ENCODE peak calls at places on chromosomes 5 and 9, in ten cellular contexts. Q, L, N, Y, B, E, S, X, Z and I are unnamed samples.

GRCh38 chr5:102865171-102865509 is 110.0 kb downstream of the PAM start:
- DNase-seq in Q (peak), L (peak), N (no peak), Y (peak), B (no peak), E (no peak), S (no peak), X (no peak), Z (peak), I (no peak)

GRCh38 chr9:83405674-83406255 is 132.4 kb downstream of the FRMD3 start:
- DNase-seq in Q (no peak), L (no peak), N (no peak), Y (peak), B (no peak), E (no peak), S (no peak), X (no peak), Z (no peak), I (no peak)

GRCh38 chr5:174943785-174944184 is 219.4 kb downstream of the MSX2 start:
- DNase-seq in Q (no peak), L (no peak), N (no peak), Y (no peak), B (no peak), E (no peak), S (no peak), X (no peak), Z (no peak), I (no peak)

GRCh38 chr9:129558551-129559505 is 62.1 kb downstream of the C9orf50 start:
- DNase-seq in Q (no peak), L (no peak), N (no peak), Y (no peak), B (no peak), E (peak), S (no peak), X (no peak), Z (peak), I (peak)

GRCh38 chr9:110571801-110572490 is 7.6 kb downstream of the SVEP1 start:
- DNase-seq in Q (no peak), L (no peak), N (no peak), Y (no peak), B (no peak), E (no peak), S (no peak), X (no peak), Z (no peak), I (no peak)

GRCh38 chr5:94745786-94746730 is 127.6 kb downstream of the SLF1 start:
- DNase-seq in Q (no peak), L (no peak), N (no peak), Y (no peak), B (peak), E (no peak), S (no peak), X (no peak), Z (no peak), I (no peak)

GRCh38 chr5:101782352-101783087 is 513.6 kb downstream of the SLCO4C1 start:
- DNase-seq in Q (no peak), L (no peak), N (no peak), Y (no peak), B (no peak), E (no peak), S (peak), X (no peak), Z (no peak), I (no peak)

GRCh38 chr9:97918641-97919040 is 3.7 kb downstream of the TRMO start:
- DNase-seq in Q (no peak), L (no peak), N (no peak), Y (no peak), B (no peak), E (no peak), S (no peak), X (no peak), Z (no peak), I (no peak)

GRCh38 chr9:88767504-88767790 is 223.8 kb upstream of the S1PR3 start:
- DNase-seq in Q (no peak), L (no peak), N (no peak), Y (peak), B (no peak), E (no peak), S (no peak), X (no peak), Z (no peak), I (no peak)

GRCh38 chr9:136694163-136694864 is 7.1 kb upstream of the AGPAT2 start:
- DNase-seq in Q (peak), L (peak), N (no peak), Y (peak), B (no peak), E (peak), S (peak), X (peak), Z (no peak), I (peak)

GRCh38 chr9:10999646-11000045 is 386.8 kb upstream of the PTPRD start:
- DNase-seq in Q (no peak), L (no peak), N (no peak), Y (no peak), B (no peak), E (no peak), S (no peak), X (no peak), Z (no peak), I (no peak)